ENCODE peak calls at places on chromosomes 4 and X, in five cellular contexts. One of them, this sample, is unnamed.

GRCh38 chrX:139905041-139905440 is 27.8 kb downstream of the ATP11C start:
- DNase-seq in fibroblast of lung: no peak
- DNase-seq in OCI-LY7: no peak
- DNase-seq in suprapubic skin: no peak
- DNase-seq in cardiac muscle cell: no peak
- DNase-seq in this sample: no peak

GRCh38 chr4:42398448-42399355 is 1.4 kb downstream of the SHISA3 start:
- DNase-seq in fibroblast of lung: no peak
- DNase-seq in OCI-LY7: no peak
- DNase-seq in suprapubic skin: no peak
- DNase-seq in cardiac muscle cell: peak; percentile 49
- DNase-seq in this sample: no peak

GRCh38 chrX:124679199-124679598 is 332.8 kb downstream of the SH2D1A start:
- DNase-seq in fibroblast of lung: no peak
- DNase-seq in OCI-LY7: no peak
- DNase-seq in suprapubic skin: no peak
- DNase-seq in cardiac muscle cell: peak; percentile 38
- DNase-seq in this sample: no peak

GRCh38 chrX:110414679-110415439 is 56.2 kb downstream of the RTL9 start:
- DNase-seq in fibroblast of lung: peak; percentile 66
- DNase-seq in OCI-LY7: no peak
- DNase-seq in suprapubic skin: no peak
- DNase-seq in cardiac muscle cell: no peak
- DNase-seq in this sample: no peak

GRCh38 chr4:39348371-39349265 is 17.5 kb downstream of the RFC1 start:
- DNase-seq in fibroblast of lung: no peak
- DNase-seq in OCI-LY7: no peak
- DNase-seq in suprapubic skin: no peak
- DNase-seq in cardiac muscle cell: no peak
- DNase-seq in this sample: peak; percentile 55

GRCh38 chr4:74042681-74043080 is 4.2 kb upstream of the CXCL3 start:
- DNase-seq in fibroblast of lung: no peak
- DNase-seq in OCI-LY7: no peak
- DNase-seq in suprapubic skin: no peak
- DNase-seq in cardiac muscle cell: no peak
- DNase-seq in this sample: no peak

GRCh38 chr4:188008377-188008776 is 12.8 kb downstream of the ZFP42 start:
- DNase-seq in fibroblast of lung: peak; percentile 85
- DNase-seq in OCI-LY7: no peak
- DNase-seq in suprapubic skin: no peak
- DNase-seq in cardiac muscle cell: no peak
- DNase-seq in this sample: no peak

GRCh38 chr4:179415842-179416223 is 1973.6 kb upstream of the AGA start:
- DNase-seq in fibroblast of lung: peak; percentile 65
- DNase-seq in OCI-LY7: no peak
- DNase-seq in suprapubic skin: no peak
- DNase-seq in cardiac muscle cell: no peak
- DNase-seq in this sample: no peak

GRCh38 chrX:81202989-81203388 is 1.1 kb downstream of the SH3BGRL start:
- DNase-seq in fibroblast of lung: no peak
- DNase-seq in OCI-LY7: no peak
- DNase-seq in suprapubic skin: no peak
- DNase-seq in cardiac muscle cell: no peak
- DNase-seq in this sample: peak; percentile 42

GRCh38 chr4:137674066-137674465 is 141.8 kb upstream of the PCDH18 start:
- DNase-seq in fibroblast of lung: no peak
- DNase-seq in OCI-LY7: no peak
- DNase-seq in suprapubic skin: no peak
- DNase-seq in cardiac muscle cell: no peak
- DNase-seq in this sample: no peak

DNA sequence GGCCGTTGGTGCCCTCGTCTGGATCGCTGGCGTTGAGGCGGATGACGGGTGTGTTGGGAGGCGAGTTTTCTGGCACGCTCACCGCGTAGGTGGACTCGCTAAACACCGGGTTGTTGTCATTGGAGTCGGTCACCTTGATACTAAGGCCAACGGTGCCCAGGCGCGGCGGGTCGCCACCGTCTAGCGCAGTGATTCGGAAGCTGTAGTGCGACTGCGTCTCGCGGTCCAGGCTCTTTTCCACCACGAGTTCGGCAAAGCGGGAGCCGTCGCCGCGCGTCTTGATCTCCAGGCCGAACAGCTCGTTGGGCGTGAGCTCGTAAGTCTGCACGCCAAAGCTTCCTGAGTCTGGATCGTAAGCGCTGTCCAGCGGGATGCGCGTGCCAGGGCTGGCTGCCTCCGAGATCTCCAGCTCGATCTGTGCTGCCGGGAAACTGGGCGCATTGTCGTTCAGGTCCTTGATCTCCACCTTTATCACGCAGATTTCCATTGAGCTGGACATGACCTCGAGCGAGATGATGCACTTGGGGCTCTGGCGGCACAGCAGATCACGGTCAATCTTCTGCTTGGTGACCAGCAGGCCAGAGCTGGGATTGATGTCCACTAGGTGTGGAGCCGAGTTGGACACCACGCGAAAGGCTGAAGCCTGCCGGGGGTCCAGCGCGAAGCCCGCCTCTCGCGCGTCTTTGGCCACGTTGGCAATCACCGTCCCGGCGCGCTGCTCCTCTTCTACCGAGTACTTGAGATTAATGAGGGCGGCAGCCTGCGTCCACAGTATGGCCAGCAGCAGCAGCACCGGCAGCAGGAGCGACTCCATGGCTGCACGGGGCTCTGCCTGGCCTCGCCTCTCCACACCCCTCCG is 2.1 kb downstream of the PCDH19 start:
- DNase-seq in fibroblast of lung: no peak
- DNase-seq in OCI-LY7: no peak
- DNase-seq in suprapubic skin: no peak
- DNase-seq in cardiac muscle cell: peak; percentile 51
- DNase-seq in this sample: no peak
- H3K4me3 ChIP-seq in fibroblast of lung: no peak overlapping the region
- H3K4me3 ChIP-seq in OCI-LY7: no peak overlapping the region
- H3K4me3 ChIP-seq in suprapubic skin: peak overlapping the region; percentile 47
- H3K4me3 ChIP-seq in cardiac muscle cell: peak overlapping the region; percentile 39
- H3K4me3 ChIP-seq in this sample: no peak overlapping the region

DNA sequence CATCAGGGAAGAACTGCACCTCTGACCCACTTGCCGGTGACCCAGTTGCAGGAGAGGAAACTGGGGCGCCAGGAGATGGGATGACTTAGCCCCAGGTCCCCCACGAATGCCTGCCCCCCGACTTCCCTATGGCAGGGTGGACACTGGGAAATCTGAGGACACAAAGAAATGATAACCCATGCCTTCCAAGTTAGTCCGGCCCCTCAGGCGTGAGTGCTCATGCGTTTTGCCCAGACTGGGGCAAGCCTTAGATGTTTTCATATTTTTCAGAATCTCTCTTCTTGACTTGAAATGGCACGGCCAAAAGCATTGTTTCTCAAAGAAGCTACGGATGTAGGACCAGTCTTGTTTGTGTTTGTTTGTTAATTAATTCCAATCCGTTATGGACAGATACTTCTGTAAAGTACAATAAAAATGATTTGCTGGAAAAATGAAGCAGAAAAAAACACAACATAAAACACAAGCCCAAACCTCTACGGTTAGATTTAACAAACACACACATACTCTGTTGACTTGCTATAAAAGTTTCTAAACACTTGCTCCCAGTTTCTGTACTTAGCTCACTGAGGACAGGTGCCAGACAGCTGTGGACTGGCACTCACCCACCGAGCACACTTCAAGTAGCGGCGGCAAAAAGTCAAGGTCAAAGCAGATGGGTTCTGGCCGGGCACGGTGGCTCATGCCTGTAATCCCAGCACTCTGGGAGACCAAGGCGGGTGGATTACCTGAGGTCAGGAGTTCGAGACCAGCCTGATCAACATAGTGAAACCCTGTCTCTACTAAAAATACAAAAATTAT is 341.5 kb downstream of the BCOR start:
- DNase-seq in fibroblast of lung: no peak
- DNase-seq in OCI-LY7: no peak
- DNase-seq in suprapubic skin: no peak
- DNase-seq in cardiac muscle cell: no peak
- DNase-seq in this sample: no peak
- H3K27ac ChIP-seq in fibroblast of lung: peak overlapping the region; percentile 61
- H3K27ac ChIP-seq in OCI-LY7: peak overlapping the region; percentile 70
- H3K27ac ChIP-seq in suprapubic skin: no peak overlapping the region
- H3K27ac ChIP-seq in cardiac muscle cell: no peak overlapping the region
- H3K27ac ChIP-seq in this sample: no peak overlapping the region

GRCh38 chr4:165331316-165331715 is 3.8 kb downstream of the MSMO1 start:
- DNase-seq in fibroblast of lung: no peak
- DNase-seq in OCI-LY7: peak; percentile 29
- DNase-seq in suprapubic skin: no peak
- DNase-seq in cardiac muscle cell: no peak
- DNase-seq in this sample: no peak

GRCh38 chr4:165328708-165329107 is 1.2 kb downstream of the MSMO1 start:
- DNase-seq in fibroblast of lung: no peak
- DNase-seq in OCI-LY7: no peak
- DNase-seq in suprapubic skin: no peak
- DNase-seq in cardiac muscle cell: no peak
- DNase-seq in this sample: peak; percentile 54

GRCh38 chr4:165331823-165332222 is 4.4 kb downstream of the MSMO1 start:
- DNase-seq in fibroblast of lung: no peak
- DNase-seq in OCI-LY7: no peak
- DNase-seq in suprapubic skin: no peak
- DNase-seq in cardiac muscle cell: no peak
- DNase-seq in this sample: no peak

GRCh38 chr4:165330666-165331065 is 3.2 kb downstream of the MSMO1 start:
- DNase-seq in fibroblast of lung: no peak
- DNase-seq in OCI-LY7: no peak
- DNase-seq in suprapubic skin: no peak
- DNase-seq in cardiac muscle cell: no peak
- DNase-seq in this sample: no peak

GRCh38 chr4:165330071-165330470 is 2.6 kb downstream of the MSMO1 start:
- DNase-seq in fibroblast of lung: no peak
- DNase-seq in OCI-LY7: no peak
- DNase-seq in suprapubic skin: no peak
- DNase-seq in cardiac muscle cell: no peak
- DNase-seq in this sample: no peak
- H3K4me3 ChIP-seq in fibroblast of lung: peak overlapping the region; percentile 86
- H3K4me3 ChIP-seq in OCI-LY7: peak overlapping the region; percentile 90
- H3K4me3 ChIP-seq in suprapubic skin: no peak overlapping the region
- H3K4me3 ChIP-seq in cardiac muscle cell: peak overlapping the region; percentile 62
- H3K4me3 ChIP-seq in this sample: peak overlapping the region; percentile 85

DNA sequence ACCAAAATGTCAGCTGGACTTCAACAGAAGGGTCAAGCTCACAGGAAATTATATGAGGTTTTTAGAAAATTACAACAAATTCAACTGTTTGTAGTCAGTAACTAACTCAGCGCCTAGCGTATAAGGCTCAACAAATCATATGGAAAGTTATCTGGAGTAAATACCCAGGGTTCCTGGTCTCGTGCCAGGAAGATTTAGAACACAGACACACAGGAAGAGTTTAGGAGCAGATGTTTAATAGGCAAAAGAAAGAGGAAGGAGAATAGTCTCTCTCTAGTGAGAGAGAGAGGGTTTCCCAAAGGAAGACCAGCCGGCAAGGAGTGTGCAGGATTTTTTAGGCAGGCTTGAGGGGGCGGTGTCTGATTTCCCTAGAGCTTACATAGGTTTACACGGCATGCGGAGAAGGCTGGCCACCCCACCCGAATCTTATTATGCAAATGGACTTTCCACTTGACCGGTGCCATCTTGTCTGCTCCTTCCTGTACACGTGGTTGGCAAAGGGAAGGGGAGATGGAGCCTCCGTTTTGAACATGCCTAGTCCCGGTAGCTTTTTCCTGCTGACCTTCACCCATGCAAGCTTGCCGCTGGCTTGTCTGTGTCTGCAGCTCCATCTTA is 284.0 kb upstream of the FRG1 start:
- DNase-seq in fibroblast of lung: no peak
- DNase-seq in OCI-LY7: no peak
- DNase-seq in suprapubic skin: no peak
- DNase-seq in cardiac muscle cell: no peak
- DNase-seq in this sample: no peak
- H3K27ac ChIP-seq in fibroblast of lung: no peak overlapping the region
- H3K27ac ChIP-seq in OCI-LY7: no peak overlapping the region
- H3K27ac ChIP-seq in suprapubic skin: no peak overlapping the region
- H3K27ac ChIP-seq in cardiac muscle cell: no peak overlapping the region
- H3K27ac ChIP-seq in this sample: no peak overlapping the region

GRCh38 chrX:40154853-40155616 is 57.3 kb upstream of the BCOR start:
- DNase-seq in fibroblast of lung: peak; percentile 61
- DNase-seq in OCI-LY7: peak; percentile 29
- DNase-seq in suprapubic skin: no peak
- DNase-seq in cardiac muscle cell: peak; percentile 95
- DNase-seq in this sample: no peak

GRCh38 chrX:40153335-40154221 is 55.8 kb upstream of the BCOR start:
- DNase-seq in fibroblast of lung: peak; percentile 52
- DNase-seq in OCI-LY7: peak; percentile 79
- DNase-seq in suprapubic skin: no peak
- DNase-seq in cardiac muscle cell: peak; percentile 68
- DNase-seq in this sample: peak; percentile 64

GRCh38 chrX:40152706-40153334 is 55.1 kb upstream of the BCOR start:
- DNase-seq in fibroblast of lung: no peak
- DNase-seq in OCI-LY7: peak; percentile 14
- DNase-seq in suprapubic skin: no peak
- DNase-seq in cardiac muscle cell: no peak
- DNase-seq in this sample: no peak

GRCh38 chrX:40155617-40156471 is 58.1 kb upstream of the BCOR start:
- DNase-seq in fibroblast of lung: no peak
- DNase-seq in OCI-LY7: peak; percentile 28
- DNase-seq in suprapubic skin: no peak
- DNase-seq in cardiac muscle cell: no peak
- DNase-seq in this sample: no peak

DNA sequence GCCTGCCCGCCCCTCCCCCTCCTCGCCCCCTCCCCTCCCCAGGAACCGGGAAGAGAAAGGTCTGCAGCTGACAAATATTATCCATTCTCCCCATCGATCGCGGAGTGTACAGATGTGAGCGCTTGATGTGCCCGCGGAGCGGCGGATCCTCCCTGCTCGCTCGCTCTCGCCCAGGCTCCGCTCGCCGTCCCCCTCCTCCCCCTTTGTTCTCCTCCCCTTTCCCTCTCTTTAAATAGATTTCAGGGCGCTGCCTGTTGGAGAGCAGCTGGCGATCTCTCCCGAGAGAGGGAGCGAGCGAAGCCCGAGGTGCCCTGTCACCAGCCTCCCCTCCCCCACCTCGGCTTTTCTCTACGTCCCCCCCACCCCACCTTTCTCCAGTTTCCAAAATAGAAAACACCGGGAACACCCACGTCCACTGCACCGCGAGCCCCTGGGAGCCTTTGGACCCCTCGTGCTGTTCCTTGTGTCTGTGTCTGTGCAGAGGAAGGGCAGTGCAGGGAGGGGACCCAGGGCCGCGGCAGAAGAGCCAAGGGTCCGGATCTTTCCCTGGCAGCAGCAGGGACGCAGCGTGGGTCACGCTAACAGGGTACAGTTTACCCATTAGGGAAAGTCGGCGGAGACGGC is 56.6 kb upstream of the BCOR start:
- DNase-seq in fibroblast of lung: peak; percentile 53
- DNase-seq in OCI-LY7: peak; percentile 20
- DNase-seq in suprapubic skin: no peak
- DNase-seq in cardiac muscle cell: peak; percentile 86
- DNase-seq in this sample: no peak
- H3K4me3 ChIP-seq in fibroblast of lung: peak overlapping the region; percentile 43
- H3K4me3 ChIP-seq in OCI-LY7: peak overlapping the region; percentile 67
- H3K4me3 ChIP-seq in suprapubic skin: peak overlapping the region; percentile 53
- H3K4me3 ChIP-seq in cardiac muscle cell: peak overlapping the region; percentile 43
- H3K4me3 ChIP-seq in this sample: peak overlapping the region; percentile 25

DNA sequence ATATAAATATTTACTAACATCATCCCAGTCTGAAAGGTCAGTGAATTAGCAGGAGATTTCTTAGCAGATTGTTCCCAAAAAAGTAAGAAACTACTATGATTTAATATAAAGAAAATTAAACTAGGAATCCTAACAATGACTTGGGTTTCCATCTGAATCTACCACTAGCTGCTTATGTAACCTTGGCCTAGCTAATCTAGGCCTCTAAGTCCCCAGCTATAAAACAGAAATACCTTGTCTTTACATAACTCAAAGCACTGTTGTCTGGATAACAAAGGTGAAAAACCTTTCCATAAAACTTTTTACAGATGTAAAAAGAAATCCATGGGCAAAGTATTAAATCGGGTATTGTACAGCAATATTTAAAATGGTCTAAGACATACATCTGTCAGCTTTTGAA is 3.0 kb downstream of the FBXL5 start:
- DNase-seq in fibroblast of lung: no peak
- DNase-seq in OCI-LY7: no peak
- DNase-seq in suprapubic skin: no peak
- DNase-seq in cardiac muscle cell: no peak
- DNase-seq in this sample: no peak
- H3K27ac ChIP-seq in fibroblast of lung: no peak overlapping the region
- H3K27ac ChIP-seq in OCI-LY7: peak overlapping the region; percentile 7
- H3K27ac ChIP-seq in suprapubic skin: no peak overlapping the region
- H3K27ac ChIP-seq in cardiac muscle cell: peak overlapping the region; percentile 98
- H3K27ac ChIP-seq in this sample: peak overlapping the region; percentile 74

This sample was measured in Karpas-422.